ENCODE peak calls at places on chromosomes 2 and 18, in ten cellular contexts. R is EL, X is cardiac fibroblast, U is AG08395, M is astrocyte, Q is hippocampal formation, T is AG09309, A is activated T-cell treated with anti-CD3 and anti-CD28 coated beads for 4 hours, F is nucleus accumbens, N is Calu3. S is an unnamed sample.
A peak's percentile ranks its signal among the peaks of the same experiment; 100 is the strongest.

GRCh38 chr2:176088048-176088936 is 4.2 kb upstream of the HOXD13 start:
- DNase-seq in N (peak; percentile 73), M (no peak), U (peak; percentile 72), R (peak; percentile 59), X (peak; percentile 46), T (no peak), F (peak; percentile 3), Q (no peak), A (no peak), S (peak; percentile 76)

GRCh38 chr18:7370812-7371211 is 139.9 kb downstream of the LRRC30 start:
- DNase-seq in F (no peak), Q (no peak), U (no peak), N (no peak), A (no peak), M (no peak), X (peak; percentile 41), T (no peak), R (no peak), S (peak; percentile 37)

GRCh38 chr2:38375711-38376345 is 1.2 kb downstream of the ATL2 start:
- DNase-seq in T (no peak), A (no peak), F (no peak), X (peak; percentile 46), U (no peak), M (peak; percentile 11), R (no peak), Q (no peak), N (peak; percentile 76), S (no peak)

GRCh38 chr2:231300722-231301076 is 94.8 kb upstream of the B3GNT7 start:
- DNase-seq in N (no peak), T (no peak), Q (no peak), U (no peak), R (no peak), F (no peak), X (no peak), M (no peak), A (no peak), S (no peak)

GRCh38 chr18:24063121-24063731 is 48.7 kb downstream of the TTC39C start:
- DNase-seq in R (peak; percentile 70), A (no peak), N (no peak), Q (no peak), F (no peak), T (no peak), X (peak; percentile 25), U (peak; percentile 51), M (peak; percentile 71), S (no peak)

GRCh38 chr2:5520352-5520996 is 171.7 kb upstream of the SOX11 start:
- DNase-seq in R (no peak), T (no peak), U (no peak), Q (no peak), N (no peak), F (peak; percentile 9), M (peak; percentile 63), A (no peak), X (no peak), S (peak; percentile 78)

GRCh38 chr2:12048551-12048950 is 302.1 kb downstream of the LPIN1 start:
- DNase-seq in U (no peak), Q (no peak), T (no peak), R (no peak), F (no peak), X (no peak), N (peak; percentile 3), A (no peak), M (no peak), S (no peak)

GRCh38 chr2:216922170-216922780 is 62.4 kb upstream of the TNP1 start:
- DNase-seq in M (no peak), U (no peak), F (no peak), Q (no peak), A (no peak), N (no peak), R (no peak), X (no peak), T (no peak), S (no peak)

GRCh38 chr2:197168705-197169104 is 141.9 kb downstream of the ANKRD44 start:
- DNase-seq in U (peak; percentile 35), A (peak; percentile 70), F (peak; percentile 31), M (no peak), N (peak; percentile 74), T (no peak), R (peak; percentile 68), Q (peak; percentile 68), X (peak; percentile 72), S (peak; percentile 75)

GRCh38 chr2:234399451-234400246 is 97.2 kb downstream of the ARL4C start:
- DNase-seq in F (no peak), M (peak; percentile 95), Q (no peak), R (no peak), X (no peak), N (no peak), U (peak; percentile 62), T (no peak), A (no peak), S (no peak)

GRCh38 chr2:55718165-55719008 is 24.7 kb upstream of the PNPT1 start:
- DNase-seq in F (no peak), N (peak; percentile 75), M (peak; percentile 40), A (peak; percentile 34), Q (peak; percentile 67), T (no peak), X (peak; percentile 85), R (peak; percentile 68), U (peak; percentile 66), S (peak; percentile 92)

GRCh38 chr2:208406474-208407451 is at the start of gene PTH2R:
- DNase-seq in T (no peak), M (peak; percentile 2), Q (no peak), N (peak; percentile 32), U (peak; percentile 5), X (peak; percentile 6), A (no peak), R (no peak), F (no peak), S (peak; percentile 37)

GRCh38 chr2:236666646-236667204 is 97.1 kb downstream of the ACKR3 start:
- DNase-seq in U (no peak), T (no peak), M (no peak), A (no peak), N (no peak), F (no peak), X (no peak), Q (no peak), R (no peak), S (no peak)

GRCh38 chr2:138274421-138275291 is 226.9 kb upstream of the SPOPL start:
- DNase-seq in N (peak; percentile 39), R (peak; percentile 76), Q (no peak), A (no peak), X (peak; percentile 25), U (no peak), F (no peak), T (no peak), M (peak; percentile 57), S (no peak)

GRCh38 chr2:100235098-100235497 is 87.2 kb downstream of the LONRF2 start:
- DNase-seq in N (no peak), M (no peak), Q (no peak), A (no peak), U (no peak), R (no peak), T (no peak), X (no peak), F (no peak), S (no peak)

GRCh38 chr2:52704251-52704650 is 1063.4 kb upstream of the CHAC2 start:
- DNase-seq in R (no peak), F (no peak), U (no peak), M (no peak), N (no peak), Q (no peak), X (no peak), T (no peak), A (no peak), S (no peak)

GRCh38 chr18:45336431-45336830 is 278.8 kb upstream of the SLC14A2 start:
- DNase-seq in X (no peak), A (no peak), R (no peak), F (no peak), N (no peak), U (no peak), M (no peak), T (no peak), Q (no peak), S (no peak)

GRCh38 chr2:239489481-239489880 is 88.7 kb upstream of the HDAC4 start:
- DNase-seq in A (no peak), N (no peak), U (no peak), M (no peak), R (no peak), F (no peak), T (no peak), X (no peak), Q (no peak), S (no peak)

GRCh38 chr2:144456680-144457079 is 63.2 kb downstream of the ZEB2 start:
- DNase-seq in X (peak; percentile 85), U (peak; percentile 87), Q (no peak), N (no peak), R (peak; percentile 84), M (peak; percentile 88), T (peak; percentile 76), A (no peak), F (no peak), S (peak; percentile 49)

GRCh38 chr2:159879061-159879604 is 81.1 kb upstream of the CD302 start:
- DNase-seq in N (no peak), A (no peak), T (peak; percentile 35), F (no peak), U (peak; percentile 37), Q (peak; percentile 5), X (peak; percentile 56), R (peak; percentile 31), M (peak; percentile 66), S (no peak)

GRCh38 chr2:149278146-149278878 is 52.1 kb upstream of the LYPD6 start:
- DNase-seq in T (peak; percentile 45), F (no peak), U (peak; percentile 20), N (no peak), Q (no peak), R (peak; percentile 56), A (no peak), X (no peak), M (no peak), S (no peak)

GRCh38 chr2:147082850-147083522 is 761.8 kb upstream of the ACVR2A start:
- DNase-seq in F (peak; percentile 8), U (peak; percentile 71), R (peak; percentile 54), N (peak; percentile 68), A (peak; percentile 52), Q (peak; percentile 73), M (peak; percentile 32), T (peak; percentile 4), X (peak; percentile 87), S (peak; percentile 67)

GRCh38 chr2:9538000-9538507 is 17.6 kb downstream of the ADAM17 start:
- DNase-seq in N (no peak), R (peak; percentile 17), T (peak; percentile 91), Q (no peak), X (peak; percentile 96), M (peak; percentile 84), A (no peak), U (peak; percentile 83), F (no peak), S (no peak)

GRCh38 chr2:200784215-200784614 is 27.5 kb upstream of the BZW1 start:
- DNase-seq in M (no peak), R (no peak), F (no peak), N (no peak), U (no peak), Q (no peak), X (no peak), T (no peak), A (no peak), S (no peak)

S was measured in hepatocyte.